ENCODE peak calls at places on chromosomes 5 and 9, in four cellular contexts. C, S, V and L are unnamed samples. For H3K4me1, the result is how much of the 10 kb centered on the place peaks cover.

GRCh38 chr9:68546596-68547390 is 6.1 kb upstream of the TMEM252 start:
- DNase-seq in C (no peak), S (no peak), V (no peak), L (no peak)

GRCh38 chr5:172849636-172850453 is 15.8 kb downstream of the ERGIC1 start:
- DNase-seq in C (no peak), S (peak), V (no peak), L (no peak)

GRCh38 chr5:138109463-138110265 is 25.8 kb downstream of the WNT8A start:
- DNase-seq in C (no peak), S (no peak), V (no peak), L (no peak)

GRCh38 chr5:17831279-17831678 is 197.0 kb downstream of the TAF11L14 start:
- DNase-seq in C (no peak), S (no peak), V (no peak), L (no peak)

GRCh38 chr9:126471084-126471611 is 142.6 kb upstream of the LMX1B start:
- DNase-seq in C (peak), S (peak), V (peak), L (peak)

GRCh38 chr5:37571974-37572373 is 192.9 kb downstream of the WDR70 start:
- DNase-seq in C (no peak), S (no peak), V (no peak), L (no peak)

GRCh38 chr5:136201870-136202269 is 8.9 kb upstream of the SMIM32 start:
- DNase-seq in C (no peak), S (no peak), V (no peak), L (peak)

GRCh38 chr5:172529896-172530295 is 75.6 kb upstream of the SH3PXD2B start:
- DNase-seq in C (no peak), S (no peak), V (no peak), L (peak)

GRCh38 chr5:168260353-168261211 is 30.9 kb upstream of the WWC1 start:
- DNase-seq in C (no peak), S (no peak), V (no peak), L (no peak)

GRCh38 chr9:85431396-85432102 is 310.2 kb downstream of the AGTPBP1 start:
- DNase-seq in C (no peak), S (no peak), V (no peak), L (no peak)

GRCh38 chr9:35611230-35611797 is 6.3 kb downstream of the TESK1 start:
- DNase-seq in C (no peak), S (peak), V (no peak), L (no peak)
- H3K4me1 ChIP-seq in C (under half), S (under half), V (under half), L (under half)

DNA sequence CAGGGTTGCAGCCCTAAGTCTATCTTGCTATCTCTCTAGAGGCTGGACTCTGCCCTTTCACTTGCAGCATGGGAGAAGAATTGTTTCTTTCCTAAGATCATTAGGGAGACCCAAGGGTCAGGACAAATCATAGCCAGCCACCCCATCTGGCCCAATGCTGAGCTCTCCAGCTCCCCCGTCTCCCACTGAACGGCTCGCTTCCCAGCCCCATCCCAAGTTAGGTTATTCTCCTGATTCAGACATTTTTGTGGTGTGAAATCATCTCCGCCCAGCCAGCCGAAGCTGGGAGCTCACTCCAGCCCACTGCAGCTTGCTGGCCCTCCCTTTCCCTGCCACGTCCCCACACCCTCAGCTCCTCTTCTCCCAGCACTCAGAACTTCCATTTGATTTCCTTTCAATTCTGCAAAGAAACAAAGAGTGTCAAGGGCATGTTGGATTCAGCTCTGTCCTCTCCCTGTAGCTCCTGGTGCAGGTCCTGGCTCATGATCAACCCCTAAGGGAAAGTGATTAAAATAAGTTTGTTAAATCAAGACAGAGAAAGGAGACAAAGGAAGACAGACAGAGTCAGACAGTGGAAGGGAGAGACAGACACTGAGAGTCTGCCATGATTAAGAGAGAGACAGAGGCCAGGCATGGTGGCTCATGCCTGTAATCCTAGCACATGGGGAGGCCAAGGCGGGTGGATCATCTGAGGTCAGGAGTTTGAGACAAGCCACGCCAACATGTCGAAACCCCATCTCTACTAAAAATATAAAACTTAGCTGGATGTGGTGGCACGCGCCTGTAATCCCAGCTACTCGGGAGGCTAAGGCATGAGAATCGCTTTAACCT is 12.6 kb upstream of the SPARC start:
- DNase-seq in C (peak), S (peak), V (peak), L (peak)
- H3K4me1 ChIP-seq in C (under half), S (half or more), V (under half), L (under half)

GRCh38 chr9:137319434-137319975 is 17.4 kb upstream of the NRARP start:
- DNase-seq in C (no peak), S (peak), V (no peak), L (no peak)
- H3K4me1 ChIP-seq in C (under half), S (under half), V (under half), L (under half)

DNA sequence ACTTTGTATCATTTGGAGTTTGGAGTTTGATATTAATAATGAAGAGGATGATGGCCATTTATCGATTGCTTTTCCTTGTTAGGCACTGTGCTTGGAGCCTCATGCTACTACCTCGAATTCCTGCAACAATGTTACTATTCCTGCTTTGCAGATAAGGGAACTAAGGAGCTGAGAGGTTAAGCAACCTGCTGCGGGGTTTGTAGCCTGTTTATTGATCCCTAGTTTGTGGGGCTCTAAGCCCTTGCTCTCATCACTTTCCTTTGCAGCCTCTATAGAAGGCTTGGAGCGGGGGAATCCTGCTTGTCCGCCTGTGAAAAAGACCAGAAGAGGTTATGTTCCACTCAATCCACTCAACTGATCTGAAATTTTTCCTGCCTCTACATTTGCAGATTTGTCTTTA is 15.8 kb downstream of the ARHGEF28 start:
- DNase-seq in C (no peak), S (no peak), V (no peak), L (no peak)
- H3K4me1 ChIP-seq in C (under half), S (under half), V (half or more), L (under half)

GRCh38 chr5:59186623-59187022 is 603.7 kb downstream of the RAB3C start:
- DNase-seq in C (no peak), S (no peak), V (no peak), L (no peak)

GRCh38 chr5:59189482-59189881 is 606.6 kb downstream of the RAB3C start:
- DNase-seq in C (no peak), S (no peak), V (no peak), L (no peak)

GRCh38 chr5:59185757-59186385 is 603.0 kb downstream of the RAB3C start:
- DNase-seq in C (no peak), S (no peak), V (no peak), L (no peak)

GRCh38 chr5:59188415-59189225 is 605.7 kb downstream of the RAB3C start:
- DNase-seq in C (peak), S (peak), V (peak), L (peak)

GRCh38 chr5:59187772-59188347 is 605.0 kb downstream of the RAB3C start:
- DNase-seq in C (no peak), S (no peak), V (no peak), L (no peak)
- H3K4me1 ChIP-seq in C (under half), S (half or more), V (under half), L (under half)

GRCh38 chr5:103511554-103511885 is 51.1 kb downstream of the NUDT12 start:
- DNase-seq in C (no peak), S (no peak), V (no peak), L (no peak)

GRCh38 chr5:103503065-103503464 is 59.5 kb downstream of the NUDT12 start:
- DNase-seq in C (no peak), S (no peak), V (no peak), L (no peak)

GRCh38 chr5:103510851-103511553 is 51.6 kb downstream of the NUDT12 start:
- DNase-seq in C (no peak), S (no peak), V (no peak), L (no peak)

GRCh38 chr5:103502651-103503050 is 59.9 kb downstream of the NUDT12 start:
- DNase-seq in C (no peak), S (no peak), V (no peak), L (no peak)

GRCh38 chr5:103505581-103506305 is 56.8 kb downstream of the NUDT12 start:
- DNase-seq in C (no peak), S (no peak), V (no peak), L (no peak)
- H3K4me1 ChIP-seq in C (under half), S (under half), V (under half), L (under half)

GRCh38 chr5:143243103-143243502 is 160.4 kb downstream of the NR3C1 start:
- DNase-seq in C (no peak), S (no peak), V (no peak), L (no peak)
- H3K4me1 ChIP-seq in C (under half), S (under half), V (under half), L (under half)

DNA sequence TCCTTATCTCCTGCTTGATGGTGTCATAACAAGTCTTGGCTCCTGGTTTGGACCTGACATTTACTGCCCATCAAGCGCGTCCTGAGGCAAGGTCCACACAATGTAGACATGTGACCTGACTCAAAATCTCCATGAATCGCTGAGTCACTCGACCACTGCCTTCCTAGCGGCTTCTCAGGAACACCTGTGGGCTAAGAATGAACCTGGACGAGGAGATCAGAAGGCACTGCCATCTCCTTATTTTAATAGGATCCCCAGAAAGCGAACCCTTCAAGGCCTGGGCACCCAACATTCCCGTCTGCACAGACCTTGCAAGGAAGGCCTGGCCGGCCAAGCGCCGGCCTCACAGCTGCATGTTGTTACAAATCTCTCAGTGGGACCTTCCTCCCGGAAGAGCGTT is 60.6 kb upstream of the IRX1 start:
- DNase-seq in C (no peak), S (no peak), V (no peak), L (no peak)
- H3K4me1 ChIP-seq in C (under half), S (under half), V (under half), L (under half)